ENCODE peak calls at places on chromosomes 2 and 18, in six cellular contexts. One of them, this sample, is unnamed.

GRCh38 chr18:9475643-9476580 is 599 bp downstream of the RALBP1 start:
- ATAC-seq in central memory CD8-positive, alpha-beta T cell: peak; percentile 29
- ATAC-seq in right lobe of liver: no peak
- ATAC-seq in PC-3: peak; percentile 1
- ATAC-seq in GM12878: peak; percentile 47
- ATAC-seq in body of pancreas: no peak
- ATAC-seq in this sample: no peak

GRCh38 chr2:224882291-224883171 is 159.7 kb downstream of the DOCK10 start:
- ATAC-seq in right lobe of liver: peak; percentile 46
- ATAC-seq in central memory CD8-positive, alpha-beta T cell: no peak
- ATAC-seq in body of pancreas: no peak
- ATAC-seq in GM12878: no peak
- ATAC-seq in PC-3: peak; percentile 84
- ATAC-seq in this sample: peak; percentile 68

GRCh38 chr2:9199716-9200633 is 6.6 kb upstream of the ASAP2 start:
- ATAC-seq in body of pancreas: no peak
- ATAC-seq in central memory CD8-positive, alpha-beta T cell: no peak
- ATAC-seq in PC-3: no peak
- ATAC-seq in GM12878: no peak
- ATAC-seq in right lobe of liver: no peak
- ATAC-seq in this sample: no peak

GRCh38 chr18:53534695-53535094 is 689.8 kb downstream of the MBD2 start:
- ATAC-seq in right lobe of liver: peak; percentile 94
- ATAC-seq in central memory CD8-positive, alpha-beta T cell: no peak
- ATAC-seq in GM12878: no peak
- ATAC-seq in PC-3: no peak
- ATAC-seq in body of pancreas: no peak
- ATAC-seq in this sample: no peak

GRCh38 chr2:179936654-179937053 is 70.4 kb downstream of the CWC22 start:
- ATAC-seq in PC-3: peak; percentile 49
- ATAC-seq in right lobe of liver: peak; percentile 100
- ATAC-seq in central memory CD8-positive, alpha-beta T cell: no peak
- ATAC-seq in GM12878: peak; percentile 76
- ATAC-seq in body of pancreas: no peak
- ATAC-seq in this sample: no peak

GRCh38 chr2:70367722-70368323 is 66.0 kb upstream of the FAM136A start:
- ATAC-seq in central memory CD8-positive, alpha-beta T cell: no peak
- ATAC-seq in body of pancreas: peak; percentile 48
- ATAC-seq in right lobe of liver: peak; percentile 49
- ATAC-seq in PC-3: no peak
- ATAC-seq in GM12878: no peak
- ATAC-seq in this sample: peak; percentile 56

GRCh38 chr2:237181844-237182243 is 96.2 kb downstream of the COPS8 start:
- ATAC-seq in body of pancreas: peak; percentile 56
- ATAC-seq in right lobe of liver: peak; percentile 34
- ATAC-seq in GM12878: no peak
- ATAC-seq in PC-3: no peak
- ATAC-seq in central memory CD8-positive, alpha-beta T cell: no peak
- ATAC-seq in this sample: no peak

GRCh38 chr18:3255611-3256165 is 6.2 kb upstream of the MYL12B start:
- ATAC-seq in central memory CD8-positive, alpha-beta T cell: no peak
- ATAC-seq in body of pancreas: no peak
- ATAC-seq in right lobe of liver: no peak
- ATAC-seq in PC-3: no peak
- ATAC-seq in GM12878: peak; percentile 47
- ATAC-seq in this sample: no peak

GRCh38 chr2:119049968-119050657 is 108.1 kb downstream of the MARCO start:
- ATAC-seq in GM12878: no peak
- ATAC-seq in central memory CD8-positive, alpha-beta T cell: no peak
- ATAC-seq in right lobe of liver: no peak
- ATAC-seq in body of pancreas: no peak
- ATAC-seq in PC-3: no peak
- ATAC-seq in this sample: no peak

GRCh38 chr2:67516899-67517530 is 119.9 kb downstream of the ETAA1 start:
- ATAC-seq in body of pancreas: no peak
- ATAC-seq in PC-3: no peak
- ATAC-seq in right lobe of liver: no peak
- ATAC-seq in central memory CD8-positive, alpha-beta T cell: no peak
- ATAC-seq in GM12878: no peak
- ATAC-seq in this sample: peak; percentile 57

GRCh38 chr2:133360882-133361281 is 207.4 kb downstream of the NCKAP5 start:
- ATAC-seq in right lobe of liver: no peak
- ATAC-seq in body of pancreas: no peak
- ATAC-seq in central memory CD8-positive, alpha-beta T cell: no peak
- ATAC-seq in GM12878: peak; percentile 83
- ATAC-seq in PC-3: no peak
- ATAC-seq in this sample: no peak

GRCh38 chr2:155363349-155363888 is 664.9 kb downstream of the KCNJ3 start:
- ATAC-seq in body of pancreas: no peak
- ATAC-seq in right lobe of liver: no peak
- ATAC-seq in central memory CD8-positive, alpha-beta T cell: no peak
- ATAC-seq in GM12878: no peak
- ATAC-seq in PC-3: no peak
- ATAC-seq in this sample: no peak

GRCh38 chr2:158970522-158970855 is 2.0 kb downstream of the TANC1 start:
- ATAC-seq in GM12878: peak; percentile 6
- ATAC-seq in central memory CD8-positive, alpha-beta T cell: no peak
- ATAC-seq in right lobe of liver: no peak
- ATAC-seq in PC-3: peak; percentile 5
- ATAC-seq in body of pancreas: no peak
- ATAC-seq in this sample: no peak

GRCh38 chr18:7205346-7205745 is 25.5 kb upstream of the LRRC30 start:
- ATAC-seq in PC-3: no peak
- ATAC-seq in central memory CD8-positive, alpha-beta T cell: no peak
- ATAC-seq in GM12878: no peak
- ATAC-seq in right lobe of liver: no peak
- ATAC-seq in body of pancreas: peak; percentile 48
- ATAC-seq in this sample: no peak

GRCh38 chr2:45869165-45869501 is 217.7 kb downstream of the PRKCE start:
- ATAC-seq in central memory CD8-positive, alpha-beta T cell: no peak
- ATAC-seq in body of pancreas: no peak
- ATAC-seq in right lobe of liver: no peak
- ATAC-seq in PC-3: no peak
- ATAC-seq in GM12878: no peak
- ATAC-seq in this sample: no peak

GRCh38 chr2:213246665-213247281 is 37.5 kb upstream of the SPAG16 start:
- ATAC-seq in GM12878: peak; percentile 13
- ATAC-seq in central memory CD8-positive, alpha-beta T cell: no peak
- ATAC-seq in right lobe of liver: peak; percentile 55
- ATAC-seq in PC-3: peak; percentile 39
- ATAC-seq in body of pancreas: peak; percentile 65
- ATAC-seq in this sample: no peak

GRCh38 chr2:23012499-23012898 is 372.5 kb upstream of the KLHL29 start:
- ATAC-seq in body of pancreas: no peak
- ATAC-seq in GM12878: no peak
- ATAC-seq in central memory CD8-positive, alpha-beta T cell: no peak
- ATAC-seq in PC-3: no peak
- ATAC-seq in right lobe of liver: peak; percentile 53
- ATAC-seq in this sample: no peak

GRCh38 chr2:3217646-3218045 is 160.0 kb downstream of the EIPR1 start:
- ATAC-seq in central memory CD8-positive, alpha-beta T cell: peak; percentile 34
- ATAC-seq in PC-3: no peak
- ATAC-seq in GM12878: no peak
- ATAC-seq in right lobe of liver: no peak
- ATAC-seq in body of pancreas: no peak
- ATAC-seq in this sample: no peak

GRCh38 chr2:120182019-120182560 is 41.1 kb downstream of the TMEM185B start:
- ATAC-seq in PC-3: no peak
- ATAC-seq in GM12878: no peak
- ATAC-seq in body of pancreas: no peak
- ATAC-seq in central memory CD8-positive, alpha-beta T cell: no peak
- ATAC-seq in right lobe of liver: no peak
- ATAC-seq in this sample: no peak